ENCODE peak calls at places on chromosome 5, in eight cellular contexts. E, G, Z, N, O, V, B and F are unnamed samples.

GRCh38 chr5:138458353-138458752 is 6.9 kb upstream of the EGR1 start:
- DNase-seq in E (peak; percentile 41), G (no peak), Z (no peak), N (no peak), O (no peak), V (no peak), B (no peak), F (no peak)

GRCh38 chr5:34735436-34736426 is 79.6 kb downstream of the RAI14 start:
- DNase-seq in E (no peak), G (no peak), Z (no peak), N (no peak), O (no peak), V (no peak), B (no peak), F (no peak)

GRCh38 chr5:103646698-103647614 is 84.4 kb upstream of the NUDT12 start:
- DNase-seq in E (no peak), G (no peak), Z (no peak), N (no peak), O (no peak), V (no peak), B (no peak), F (no peak)

GRCh38 chr5:177496111-177497010 is 1.0 kb downstream of the PDLIM7 start:
- DNase-seq in E (peak; percentile 89), G (peak; percentile 64), Z (peak; percentile 95), N (peak; percentile 67), O (peak; percentile 43), V (no peak), B (peak; percentile 71), F (peak; percentile 90)

GRCh38 chr5:141657937-141658545 is 6.8 kb upstream of the FCHSD1 start:
- DNase-seq in E (no peak), G (no peak), Z (peak; percentile 95), N (peak; percentile 67), O (peak; percentile 75), V (no peak), B (no peak), F (peak; percentile 81)

GRCh38 chr5:16897284-16897704 is 38.8 kb downstream of the MYO10 start:
- DNase-seq in E (no peak), G (no peak), Z (peak; percentile 59), N (no peak), O (no peak), V (peak; percentile 58), B (no peak), F (peak; percentile 97)

GRCh38 chr5:134934202-134934601 is 29.3 kb downstream of the PCBD2 start:
- DNase-seq in E (no peak), G (no peak), Z (no peak), N (no peak), O (no peak), V (no peak), B (no peak), F (no peak)

GRCh38 chr5:40437452-40437861 is 242.3 kb upstream of the PTGER4 start:
- DNase-seq in E (no peak), G (no peak), Z (peak; percentile 93), N (no peak), O (peak; percentile 62), V (no peak), B (no peak), F (peak; percentile 92)

GRCh38 chr5:59025734-59026133 is 442.9 kb downstream of the RAB3C start:
- DNase-seq in E (no peak), G (peak; percentile 20), Z (no peak), N (peak; percentile 65), O (no peak), V (peak; percentile 5), B (no peak), F (no peak)

GRCh38 chr5:146079695-146080361 is 25.5 kb downstream of the PLAC8L1 start:
- DNase-seq in E (no peak), G (no peak), Z (peak; percentile 39), N (no peak), O (no peak), V (no peak), B (no peak), F (peak; percentile 47)

GRCh38 chr5:140466981-140467742 is 65.5 kb downstream of the ANKHD1 start:
- DNase-seq in E (no peak), G (no peak), Z (no peak), N (no peak), O (no peak), V (no peak), B (no peak), F (no peak)

GRCh38 chr5:59588922-59589321 is 304.6 kb downstream of the PDE4D start:
- DNase-seq in E (no peak), G (no peak), Z (peak; percentile 63), N (no peak), O (no peak), V (no peak), B (no peak), F (peak; percentile 23)

GRCh38 chr5:66554211-66554610 is 42.0 kb upstream of the MAST4 start:
- DNase-seq in E (no peak), G (no peak), Z (peak; percentile 94), N (no peak), O (peak; percentile 61), V (no peak), B (no peak), F (peak; percentile 51)

GRCh38 chr5:14108170-14108996 is 34.8 kb upstream of the TRIO start:
- DNase-seq in E (peak; percentile 66), G (peak; percentile 66), Z (peak; percentile 92), N (no peak), O (peak; percentile 65), V (no peak), B (peak; percentile 68), F (peak; percentile 91)

GRCh38 chr5:134435525-134435924 is 23.8 kb upstream of the CDKN2AIPNL start:
- DNase-seq in E (no peak), G (no peak), Z (peak; percentile 86), N (no peak), O (no peak), V (no peak), B (no peak), F (peak; percentile 88)

GRCh38 chr5:125575561-125576504 is 829.4 kb upstream of the ZNF608 start:
- DNase-seq in E (no peak), G (no peak), Z (no peak), N (no peak), O (no peak), V (peak; percentile 53), B (peak; percentile 89), F (no peak)

GRCh38 chr5:139285651-139286392 is 7.7 kb upstream of the MATR3 start:
- DNase-seq in E (no peak), G (no peak), Z (no peak), N (no peak), O (no peak), V (no peak), B (no peak), F (no peak)

GRCh38 chr5:130992621-130993020 is 172.4 kb downstream of the HINT1 start:
- DNase-seq in E (no peak), G (no peak), Z (no peak), N (no peak), O (no peak), V (no peak), B (no peak), F (no peak)

GRCh38 chr5:175466700-175467318 is 11.6 kb upstream of the SFXN1 start:
- DNase-seq in E (no peak), G (no peak), Z (no peak), N (no peak), O (no peak), V (no peak), B (no peak), F (no peak)

GRCh38 chr5:28809811-28810750 is 1771.7 kb upstream of the CDH9 start:
- DNase-seq in E (no peak), G (no peak), Z (no peak), N (no peak), O (peak; percentile 6), V (no peak), B (no peak), F (no peak)

GRCh38 chr5:83077662-83078261 is 415 bp downstream of the XRCC4 start:
- DNase-seq in E (no peak), G (no peak), Z (peak; percentile 48), N (no peak), O (no peak), V (no peak), B (no peak), F (no peak)

GRCh38 chr5:167245871-167246270 is 1045.6 kb upstream of the WWC1 start:
- DNase-seq in E (no peak), G (no peak), Z (peak; percentile 25), N (no peak), O (no peak), V (no peak), B (no peak), F (no peak)

GRCh38 chr5:53343187-53343586 is 137.2 kb upstream of the FST start:
- DNase-seq in E (no peak), G (no peak), Z (peak; percentile 79), N (peak; percentile 85), O (no peak), V (no peak), B (no peak), F (peak; percentile 60)

GRCh38 chr5:158212915-158213314 is 354.0 kb upstream of the CLINT1 start:
- DNase-seq in E (no peak), G (no peak), Z (peak; percentile 1), N (no peak), O (no peak), V (no peak), B (no peak), F (peak; percentile 15)

GRCh38 chr5:178381921-178382688 is 149.5 kb upstream of the PHYKPL start:
- DNase-seq in E (peak; percentile 15), G (no peak), Z (no peak), N (no peak), O (no peak), V (no peak), B (no peak), F (no peak)

GRCh38 chr5:180138214-180138975 is 66.8 kb upstream of the RNF130 start:
- DNase-seq in E (no peak), G (no peak), Z (no peak), N (no peak), O (no peak), V (no peak), B (no peak), F (no peak)

GRCh38 chr5:136200130-136200529 is 7.2 kb upstream of the SMIM32 start:
- DNase-seq in E (no peak), G (no peak), Z (no peak), N (no peak), O (no peak), V (no peak), B (no peak), F (no peak)

GRCh38 chr5:72036951-72037350 is 70.3 kb upstream of the MAP1B start:
- DNase-seq in E (no peak), G (peak; percentile 21), Z (peak; percentile 59), N (no peak), O (no peak), V (no peak), B (no peak), F (no peak)